ENCODE peak calls at places on chromosomes 5 and 9, in nine cellular contexts. C is GM23338, U is HL-60, T is HCT116, N is K562, Y is A549, W is SK-N-SH, Z is Panc1, X is GM12878. R is an unnamed sample.

GRCh38 chr5:56259002-56259511 is 25.9 kb upstream of the ANKRD55 start:
- DNase-seq in C (no peak), U (no peak), T (no peak), N (no peak), Y (peak), W (no peak), Z (no peak), X (peak), R (peak)

GRCh38 chr5:179240561-179240960 is 104.7 kb downstream of the ADAMTS2 start:
- DNase-seq in C (no peak), U (no peak), T (no peak), N (no peak), Y (no peak), W (no peak), Z (no peak), X (no peak), R (no peak)

GRCh38 chr5:40831346-40832210 is 3.4 kb downstream of the RPL37 start:
- DNase-seq in C (no peak), U (no peak), T (no peak), N (no peak), Y (no peak), W (no peak), Z (no peak), X (no peak), R (no peak)

GRCh38 chr5:124738751-124739559 is 7.5 kb downstream of the ZNF608 start:
- DNase-seq in C (peak), U (no peak), T (no peak), N (no peak), Y (no peak), W (peak), Z (no peak), X (no peak), R (no peak)

GRCh38 chr9:5326893-5327548 is 12.7 kb downstream of the RLN1 start:
- DNase-seq in C (peak), U (no peak), T (no peak), N (no peak), Y (no peak), W (no peak), Z (no peak), X (no peak), R (peak)

GRCh38 chr9:91935066-91935729 is 14.8 kb downstream of the ROR2 start:
- DNase-seq in C (no peak), U (no peak), T (no peak), N (no peak), Y (no peak), W (no peak), Z (no peak), X (no peak), R (no peak)

GRCh38 chr9:31674264-31674663 is 710.2 kb upstream of the ACO1 start:
- DNase-seq in C (no peak), U (no peak), T (no peak), N (no peak), Y (no peak), W (no peak), Z (no peak), X (no peak), R (no peak)

GRCh38 chr9:95491543-95492330 is 25.0 kb downstream of the PTCH1 start:
- DNase-seq in C (no peak), U (no peak), T (no peak), N (no peak), Y (no peak), W (no peak), Z (no peak), X (no peak), R (no peak)

GRCh38 chr9:5931657-5932056 is 41.0 kb downstream of the MLANA start:
- DNase-seq in C (no peak), U (no peak), T (no peak), N (no peak), Y (no peak), W (no peak), Z (no peak), X (no peak), R (no peak)

GRCh38 chr9:91338681-91339080 is 23.0 kb downstream of the AUH start:
- DNase-seq in C (no peak), U (no peak), T (no peak), N (no peak), Y (no peak), W (no peak), Z (no peak), X (no peak), R (no peak)

GRCh38 chr5:58406394-58406793 is 53.5 kb downstream of the PLK2 start:
- DNase-seq in C (peak), U (no peak), T (no peak), N (no peak), Y (no peak), W (no peak), Z (no peak), X (no peak), R (no peak)

GRCh38 chr5:145811834-145812625 is 23.1 kb downstream of the PRELID2 start:
- DNase-seq in C (peak), U (no peak), T (no peak), N (no peak), Y (peak), W (no peak), Z (no peak), X (no peak), R (peak)

GRCh38 chr5:172667786-172668735 is 27.0 kb downstream of the NEURL1B start:
- DNase-seq in C (no peak), U (no peak), T (no peak), N (no peak), Y (no peak), W (no peak), Z (no peak), X (no peak), R (no peak)

GRCh38 chr9:121278535-121279169 is 10.7 kb downstream of the GSN start:
- DNase-seq in C (peak), U (peak), T (peak), N (peak), Y (peak), W (peak), Z (no peak), X (peak), R (no peak)

GRCh38 chr9:5428172-5428571 is 9.6 kb downstream of the PLGRKT start:
- DNase-seq in C (no peak), U (no peak), T (no peak), N (no peak), Y (no peak), W (no peak), Z (no peak), X (no peak), R (no peak)

GRCh38 chr5:147216552-147217154 is 18.2 kb upstream of the STK32A start:
- DNase-seq in C (peak), U (no peak), T (no peak), N (no peak), Y (no peak), W (no peak), Z (no peak), X (no peak), R (peak)

GRCh38 chr9:14910178-14910805 is at the start of gene FREM1:
- DNase-seq in C (peak), U (no peak), T (no peak), N (no peak), Y (no peak), W (peak), Z (no peak), X (no peak), R (peak)

GRCh38 chr5:87413116-87413645 is 451 bp upstream of the CCNH start:
- DNase-seq in C (peak), U (no peak), T (no peak), N (peak), Y (no peak), W (no peak), Z (no peak), X (no peak), R (no peak)

GRCh38 chr9:115847245-115847644 is 306.3 kb upstream of the PAPPA start:
- DNase-seq in C (no peak), U (no peak), T (no peak), N (no peak), Y (peak), W (no peak), Z (no peak), X (no peak), R (no peak)

GRCh38 chr5:150573216-150573615 is 65.3 kb downstream of the NDST1 start:
- DNase-seq in C (no peak), U (no peak), T (no peak), N (no peak), Y (no peak), W (no peak), Z (no peak), X (no peak), R (no peak)
- TF ChIP-seq REST in C (no peak), U (no peak), T (no peak), N (no peak), Y (no peak), W (no peak), Z (no peak), X (no peak), R (no peak)

GRCh38 chr5:159705948-159706347 is 210.3 kb upstream of the ADRA1B start:
- DNase-seq in C (no peak), U (no peak), T (no peak), N (no peak), Y (no peak), W (no peak), Z (no peak), X (no peak), R (no peak)
- TF ChIP-seq REST in C (no peak), U (no peak), T (no peak), N (no peak), Y (no peak), W (no peak), Z (no peak), X (no peak), R (no peak)

DNA sequence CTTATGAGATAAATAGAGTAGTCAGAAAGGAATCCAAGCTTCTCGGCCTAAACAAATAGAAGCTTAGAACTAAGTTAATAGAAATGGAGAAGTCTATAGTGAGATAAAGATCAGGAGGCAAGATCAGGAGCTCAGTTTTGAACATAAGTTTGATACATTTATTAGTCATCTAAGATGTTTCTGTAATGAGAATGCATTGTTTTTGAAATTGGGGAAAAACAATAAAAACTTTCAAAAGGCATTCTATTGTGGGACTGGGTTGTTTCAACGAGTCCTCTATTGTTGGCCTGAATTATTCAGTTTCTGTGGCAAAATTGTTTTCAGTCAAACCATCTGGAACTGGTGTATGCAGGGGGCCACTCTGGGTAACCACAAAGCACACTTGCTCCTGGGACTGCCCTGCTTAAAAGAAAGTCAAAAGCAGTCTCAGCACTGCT is 181.0 kb upstream of the CLINT1 start:
- DNase-seq in C (no peak), U (no peak), T (no peak), N (no peak), Y (no peak), W (no peak), Z (no peak), X (peak), R (no peak)
- TF ChIP-seq REST in C (no peak), U (no peak), T (no peak), N (no peak), Y (no peak), W (no peak), Z (no peak), X (no peak), R (no peak)

DNA sequence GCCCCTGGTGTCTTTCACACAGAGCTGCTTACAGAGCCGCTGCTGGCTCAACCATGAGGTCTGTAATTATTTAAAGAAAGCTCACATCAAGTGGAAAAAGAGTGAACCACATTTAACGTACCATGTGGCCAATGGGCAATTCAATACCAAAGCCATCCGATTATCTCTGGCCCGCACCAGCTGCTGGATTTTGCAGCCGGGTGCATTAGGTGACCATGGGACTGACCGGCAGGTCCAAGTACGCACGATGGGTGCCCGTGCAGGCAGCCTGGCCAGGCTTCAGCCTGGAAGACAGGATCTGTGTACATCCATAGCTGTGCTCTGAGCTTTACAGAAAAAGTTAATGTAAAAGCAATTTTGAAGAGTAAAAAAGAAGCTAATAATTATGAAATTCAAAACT is 20.5 kb downstream of the PPARGC1B start:
- DNase-seq in C (no peak), U (no peak), T (no peak), N (no peak), Y (no peak), W (no peak), Z (no peak), X (no peak), R (no peak)
- TF ChIP-seq REST in C (no peak), U (no peak), T (no peak), N (no peak), Y (no peak), W (no peak), Z (no peak), X (no peak), R (no peak)

GRCh38 chr5:93428868-93429267 is 152.2 kb downstream of the NR2F1-AS1 start:
- DNase-seq in C (no peak), U (no peak), T (no peak), N (no peak), Y (peak), W (no peak), Z (no peak), X (no peak), R (no peak)
- TF ChIP-seq REST in C (no peak), U (no peak), T (no peak), N (no peak), Y (no peak), W (no peak), Z (no peak), X (no peak), R (no peak)

GRCh38 chr9:71928376-71928775 is 16.9 kb downstream of the C9orf85 start:
- DNase-seq in C (no peak), U (no peak), T (no peak), N (no peak), Y (no peak), W (no peak), Z (no peak), X (no peak), R (no peak)

GRCh38 chr9:71931166-71931565 is 19.7 kb downstream of the C9orf85 start:
- DNase-seq in C (no peak), U (no peak), T (no peak), N (no peak), Y (no peak), W (no peak), Z (no peak), X (no peak), R (no peak)

GRCh38 chr9:71929791-71930440 is 18.5 kb downstream of the C9orf85 start:
- DNase-seq in C (no peak), U (no peak), T (no peak), N (no peak), Y (no peak), W (no peak), Z (no peak), X (no peak), R (no peak)

GRCh38 chr9:71928806-71929205 is 17.4 kb downstream of the C9orf85 start:
- DNase-seq in C (no peak), U (no peak), T (no peak), N (no peak), Y (no peak), W (no peak), Z (no peak), X (no peak), R (no peak)

DNA sequence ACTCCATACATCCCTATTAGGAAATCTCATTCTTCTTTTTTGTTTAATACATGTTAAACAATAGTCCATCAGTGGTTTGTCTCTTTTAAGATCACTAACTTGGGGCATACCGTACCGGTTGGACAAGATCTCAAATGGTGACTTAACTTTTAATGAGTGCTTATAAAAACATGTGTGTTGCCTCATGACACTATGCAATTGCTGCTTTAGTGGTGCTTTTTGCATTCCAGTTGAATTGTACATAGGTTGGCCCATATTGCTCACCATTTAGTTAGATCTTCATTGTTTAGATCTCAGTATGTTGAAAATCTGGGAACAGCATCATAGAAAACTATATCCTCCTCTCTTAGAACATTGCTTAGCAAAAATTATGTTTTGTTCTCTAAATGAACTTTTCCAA is 17.8 kb downstream of the C9orf85 start:
- DNase-seq in C (no peak), U (no peak), T (no peak), N (no peak), Y (no peak), W (no peak), Z (no peak), X (no peak), R (no peak)
- TF ChIP-seq REST in C (no peak), U (no peak), T (no peak), N (no peak), Y (no peak), W (no peak), Z (no peak), X (no peak), R (no peak)

R was measured in HepG2.